ENCODE peak calls at places on chromosome 13, in six cellular contexts. One of them, this sample, is unnamed.

GRCh38 chr13:32165791-32166190 is 134.2 kb downstream of the FRY start:
- DNase-seq in fibroblast of lung: no peak
- DNase-seq in BE2C: no peak
- DNase-seq in mucosa of descending colon: no peak
- DNase-seq in left ventricle myocardium inferior: peak; percentile 74
- DNase-seq in endothelial cell of umbilical vein: no peak
- DNase-seq in this sample: peak; percentile 59

GRCh38 chr13:36096411-36097184 is 34.6 kb downstream of the DCLK1 start:
- DNase-seq in left ventricle myocardium inferior: no peak
- DNase-seq in fibroblast of lung: peak; percentile 58
- DNase-seq in BE2C: no peak
- DNase-seq in mucosa of descending colon: no peak
- DNase-seq in endothelial cell of umbilical vein: no peak
- DNase-seq in this sample: no peak

GRCh38 chr13:85520445-85520844 is 278.8 kb downstream of the SLITRK6 start:
- DNase-seq in mucosa of descending colon: no peak
- DNase-seq in endothelial cell of umbilical vein: no peak
- DNase-seq in left ventricle myocardium inferior: no peak
- DNase-seq in fibroblast of lung: peak; percentile 94
- DNase-seq in BE2C: no peak
- DNase-seq in this sample: no peak

GRCh38 chr13:109604894-109605293 is 181.5 kb downstream of the IRS2 start:
- DNase-seq in mucosa of descending colon: no peak
- DNase-seq in left ventricle myocardium inferior: no peak
- DNase-seq in BE2C: no peak
- DNase-seq in endothelial cell of umbilical vein: no peak
- DNase-seq in fibroblast of lung: no peak
- DNase-seq in this sample: no peak

GRCh38 chr13:44129418-44129817 is 244.2 kb upstream of the SERP2 start:
- DNase-seq in mucosa of descending colon: no peak
- DNase-seq in endothelial cell of umbilical vein: no peak
- DNase-seq in BE2C: no peak
- DNase-seq in fibroblast of lung: no peak
- DNase-seq in left ventricle myocardium inferior: no peak
- DNase-seq in this sample: no peak

GRCh38 chr13:94063096-94063495 is 416.4 kb downstream of the DCT start:
- DNase-seq in mucosa of descending colon: no peak
- DNase-seq in left ventricle myocardium inferior: no peak
- DNase-seq in endothelial cell of umbilical vein: no peak
- DNase-seq in fibroblast of lung: peak; percentile 27
- DNase-seq in BE2C: no peak
- DNase-seq in this sample: no peak

GRCh38 chr13:67950594-67950993 is 720.5 kb upstream of the PCDH9 start:
- DNase-seq in endothelial cell of umbilical vein: no peak
- DNase-seq in fibroblast of lung: no peak
- DNase-seq in mucosa of descending colon: no peak
- DNase-seq in BE2C: no peak
- DNase-seq in left ventricle myocardium inferior: no peak
- DNase-seq in this sample: no peak

GRCh38 chr13:48159436-48160225 is 64.7 kb upstream of the MED4 start:
- DNase-seq in fibroblast of lung: no peak
- DNase-seq in endothelial cell of umbilical vein: no peak
- DNase-seq in left ventricle myocardium inferior: no peak
- DNase-seq in BE2C: no peak
- DNase-seq in mucosa of descending colon: no peak
- DNase-seq in this sample: no peak

GRCh38 chr13:32443111-32443510 is 15.2 kb upstream of the N4BP2L1 start:
- DNase-seq in mucosa of descending colon: peak; percentile 34
- DNase-seq in left ventricle myocardium inferior: no peak
- DNase-seq in fibroblast of lung: peak; percentile 39
- DNase-seq in BE2C: peak; percentile 27
- DNase-seq in endothelial cell of umbilical vein: peak; percentile 43
- DNase-seq in this sample: no peak

GRCh38 chr13:111973186-111974064 is 93.5 kb upstream of the SOX1 start:
- DNase-seq in mucosa of descending colon: no peak
- DNase-seq in fibroblast of lung: no peak
- DNase-seq in endothelial cell of umbilical vein: no peak
- DNase-seq in left ventricle myocardium inferior: no peak
- DNase-seq in BE2C: no peak
- DNase-seq in this sample: no peak

GRCh38 chr13:109715902-109716301 is 70.5 kb downstream of the IRS2 start:
- DNase-seq in BE2C: no peak
- DNase-seq in fibroblast of lung: peak; percentile 73
- DNase-seq in endothelial cell of umbilical vein: no peak
- DNase-seq in mucosa of descending colon: no peak
- DNase-seq in left ventricle myocardium inferior: no peak
- DNase-seq in this sample: no peak

GRCh38 chr13:91813255-91813654 is 414.8 kb downstream of the GPC5 start:
- DNase-seq in left ventricle myocardium inferior: peak; percentile 18
- DNase-seq in BE2C: peak; percentile 85
- DNase-seq in mucosa of descending colon: no peak
- DNase-seq in fibroblast of lung: no peak
- DNase-seq in endothelial cell of umbilical vein: no peak
- DNase-seq in this sample: no peak

GRCh38 chr13:33277946-33278345 is 7.6 kb downstream of the STARD13 start:
- DNase-seq in mucosa of descending colon: no peak
- DNase-seq in fibroblast of lung: peak; percentile 57
- DNase-seq in endothelial cell of umbilical vein: no peak
- DNase-seq in BE2C: no peak
- DNase-seq in left ventricle myocardium inferior: no peak
- DNase-seq in this sample: peak; percentile 41

GRCh38 chr13:93182406-93182805 is 44.2 kb upstream of the GPC6 start:
- DNase-seq in left ventricle myocardium inferior: no peak
- DNase-seq in mucosa of descending colon: no peak
- DNase-seq in endothelial cell of umbilical vein: no peak
- DNase-seq in BE2C: no peak
- DNase-seq in fibroblast of lung: no peak
- DNase-seq in this sample: no peak

GRCh38 chr13:88622362-88622973 is 951.3 kb downstream of the SLITRK5 start:
- DNase-seq in BE2C: no peak
- DNase-seq in endothelial cell of umbilical vein: no peak
- DNase-seq in fibroblast of lung: no peak
- DNase-seq in left ventricle myocardium inferior: no peak
- DNase-seq in mucosa of descending colon: no peak
- DNase-seq in this sample: no peak

GRCh38 chr13:113562085-113562749 is 22.3 kb upstream of the TFDP1 start:
- DNase-seq in BE2C: peak; percentile 89
- DNase-seq in mucosa of descending colon: peak; percentile 71
- DNase-seq in fibroblast of lung: peak; percentile 73
- DNase-seq in left ventricle myocardium inferior: peak; percentile 52
- DNase-seq in endothelial cell of umbilical vein: peak; percentile 73
- DNase-seq in this sample: peak; percentile 70

DNA sequence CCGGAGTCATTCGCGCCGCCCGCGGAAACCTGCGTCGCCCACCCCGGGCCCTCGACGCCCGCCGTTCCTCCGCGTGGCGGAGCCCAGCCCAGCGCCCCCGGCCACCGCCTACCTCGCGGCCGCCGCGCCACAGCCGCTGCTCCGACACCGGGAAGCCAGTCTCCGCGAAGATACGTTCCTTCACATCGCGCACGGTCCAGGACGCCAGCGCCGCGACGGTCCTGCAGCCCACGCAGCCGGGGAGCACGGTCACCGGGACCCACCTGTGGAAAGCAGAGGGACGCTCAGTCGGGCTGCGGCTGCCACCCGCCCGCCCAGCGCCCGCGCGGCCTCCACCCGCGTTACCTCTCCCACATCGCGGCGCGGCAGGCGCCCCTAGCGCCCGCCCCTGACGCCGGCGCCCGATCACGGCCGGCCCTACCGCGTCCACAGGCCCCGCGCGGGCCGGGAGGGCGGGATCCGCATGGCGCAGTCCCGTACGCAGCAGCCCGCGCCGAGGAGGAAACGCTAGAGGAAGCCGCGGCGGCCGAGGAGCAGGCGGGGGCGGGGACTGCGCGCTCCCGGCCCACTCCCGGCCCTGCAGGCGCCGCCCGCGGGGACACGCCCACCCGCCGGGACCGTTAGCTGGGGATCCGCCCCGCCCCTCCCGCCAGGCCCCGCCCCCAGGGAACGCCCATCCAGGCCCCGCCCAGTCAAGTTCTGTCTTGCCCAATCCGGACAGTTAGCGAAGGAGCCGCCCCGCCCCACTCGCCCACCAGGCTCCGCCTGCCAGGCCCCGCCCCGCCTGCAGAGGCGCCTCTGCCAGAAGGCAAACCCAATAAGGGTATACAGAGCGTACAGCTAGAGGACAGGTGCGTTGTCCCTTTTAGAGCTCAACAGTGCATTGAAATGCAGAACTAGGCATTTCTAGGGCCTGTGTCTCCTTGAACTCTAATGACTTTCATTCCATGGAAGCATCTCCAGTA is 58.2 kb downstream of the SACS start:
- DNase-seq in endothelial cell of umbilical vein: peak; percentile 97
- DNase-seq in BE2C: peak; percentile 99
- DNase-seq in mucosa of descending colon: peak; percentile 98
- DNase-seq in fibroblast of lung: peak; percentile 94
- DNase-seq in left ventricle myocardium inferior: peak; percentile 98
- DNase-seq in this sample: peak; percentile 94
- TF ChIP-seq CTCF in endothelial cell of umbilical vein: peak; percentile 7
- TF ChIP-seq CTCF in BE2C: no peak
- TF ChIP-seq CTCF in mucosa of descending colon: peak; percentile 42
- TF ChIP-seq CTCF in fibroblast of lung: no peak
- TF ChIP-seq CTCF in left ventricle myocardium inferior: peak; percentile 55
- TF ChIP-seq CTCF in this sample: peak; percentile 23

DNA sequence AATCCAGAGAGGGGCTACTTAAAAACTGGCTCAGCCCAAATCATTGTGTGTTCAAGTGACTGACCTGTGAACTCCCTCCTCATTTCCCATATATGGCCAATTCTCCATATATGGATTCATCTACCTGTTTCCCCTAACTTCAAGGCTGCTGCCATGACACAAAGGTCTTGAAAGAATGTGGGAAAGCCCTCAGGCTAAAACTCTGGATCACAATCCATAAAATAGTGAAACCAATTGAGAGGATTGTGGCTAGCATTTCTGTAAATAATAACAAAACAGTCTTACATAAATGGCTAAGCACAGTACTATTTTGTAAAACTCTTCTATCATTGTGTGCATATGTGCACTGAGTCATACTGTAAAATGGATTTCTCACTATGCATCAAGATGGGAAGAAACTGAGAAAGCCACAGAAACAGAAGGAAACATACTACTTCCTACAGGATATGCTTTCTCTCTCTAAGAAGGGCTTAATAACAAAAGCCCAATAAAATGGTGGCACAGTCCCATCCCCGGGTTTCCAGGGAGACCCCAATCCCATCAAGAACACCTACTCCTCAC is 80.5 kb downstream of the FOXO1 start:
- DNase-seq in fibroblast of lung: peak; percentile 16
- DNase-seq in BE2C: no peak
- DNase-seq in mucosa of descending colon: no peak
- DNase-seq in left ventricle myocardium inferior: no peak
- DNase-seq in endothelial cell of umbilical vein: peak; percentile 85
- DNase-seq in this sample: no peak
- H3K4me1 ChIP-seq in fibroblast of lung: no peaks in the 10 kb centered on the region
- H3K4me1 ChIP-seq in BE2C: peaks cover 11% of the 10 kb centered on the region
- H3K4me1 ChIP-seq in mucosa of descending colon: peaks cover 13% of the 10 kb centered on the region
- H3K4me1 ChIP-seq in left ventricle myocardium inferior: peaks cover 77% of the 10 kb centered on the region
- H3K4me1 ChIP-seq in endothelial cell of umbilical vein: peaks cover 75% of the 10 kb centered on the region
- H3K4me1 ChIP-seq in this sample: peaks cover 65% of the 10 kb centered on the region

DNA sequence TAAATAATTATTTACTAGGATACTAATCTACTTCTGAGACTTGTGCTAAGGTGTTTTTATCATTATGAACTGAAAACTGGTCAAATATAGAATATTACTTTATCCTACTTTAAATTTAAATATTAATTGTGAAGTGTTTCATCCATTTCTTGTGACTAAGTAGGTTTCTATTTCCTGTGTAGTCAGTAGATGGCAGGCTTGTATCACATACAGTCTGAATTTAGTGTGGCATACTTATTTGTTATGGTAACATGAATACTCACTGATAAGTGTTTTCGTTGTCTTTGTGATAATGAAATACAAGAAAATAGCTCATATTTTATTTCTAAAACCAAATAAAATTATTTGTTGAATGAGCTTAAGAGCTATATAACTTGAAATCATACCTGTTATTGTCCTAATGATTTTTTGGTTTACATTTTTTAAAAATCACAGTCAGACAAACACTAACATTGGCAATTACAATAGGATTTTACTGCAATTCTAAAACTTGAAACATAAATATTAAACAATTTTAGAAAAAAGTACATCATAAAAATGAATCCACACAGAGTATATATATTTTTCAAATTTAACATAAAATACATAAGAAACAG is 904.6 kb upstream of the PCDH20 start:
- DNase-seq in mucosa of descending colon: no peak
- DNase-seq in left ventricle myocardium inferior: no peak
- DNase-seq in BE2C: peak; percentile 20
- DNase-seq in fibroblast of lung: peak; percentile 85
- DNase-seq in endothelial cell of umbilical vein: peak; percentile 58
- DNase-seq in this sample: no peak
- TF ChIP-seq CTCF in mucosa of descending colon: no peak
- TF ChIP-seq CTCF in left ventricle myocardium inferior: peak; percentile 62
- TF ChIP-seq CTCF in BE2C: peak; percentile 77
- TF ChIP-seq CTCF in fibroblast of lung: peak; percentile 66
- TF ChIP-seq CTCF in endothelial cell of umbilical vein: no peak
- TF ChIP-seq CTCF in this sample: peak; percentile 11

DNA sequence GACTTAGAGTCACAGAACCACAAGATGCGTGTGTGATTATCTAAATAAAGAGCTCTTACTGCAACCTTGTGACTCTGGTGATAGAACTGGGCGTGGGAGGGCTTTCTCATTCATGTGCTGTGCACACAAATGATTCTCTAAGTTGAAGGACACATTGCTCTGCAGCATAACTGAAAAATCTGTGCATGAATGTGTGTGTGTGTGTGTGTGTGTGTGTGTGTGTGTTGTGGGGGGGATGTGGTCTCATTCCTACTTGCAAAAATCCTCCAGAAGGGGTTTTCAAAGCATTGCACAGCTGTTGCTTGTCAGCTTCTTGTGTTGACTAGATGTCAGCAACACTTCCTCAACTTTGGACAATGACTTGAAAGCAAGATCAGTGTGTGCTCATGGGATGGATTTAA is 22.4 kb downstream of the LRCH1 start:
- DNase-seq in fibroblast of lung: peak; percentile 77
- DNase-seq in mucosa of descending colon: no peak
- DNase-seq in endothelial cell of umbilical vein: no peak
- DNase-seq in left ventricle myocardium inferior: no peak
- DNase-seq in BE2C: no peak
- DNase-seq in this sample: no peak
- H3K4me1 ChIP-seq in fibroblast of lung: peaks cover 27% of the 10 kb centered on the region
- H3K4me1 ChIP-seq in mucosa of descending colon: peaks cover 8% of the 10 kb centered on the region
- H3K4me1 ChIP-seq in endothelial cell of umbilical vein: no peaks in the 10 kb centered on the region
- H3K4me1 ChIP-seq in left ventricle myocardium inferior: peaks cover 91% of the 10 kb centered on the region
- H3K4me1 ChIP-seq in BE2C: peaks cover 16% of the 10 kb centered on the region
- H3K4me1 ChIP-seq in this sample: peaks cover 86% of the 10 kb centered on the region

GRCh38 chr13:95258098-95258497 is 43.2 kb downstream of the ABCC4 start:
- DNase-seq in mucosa of descending colon: no peak
- DNase-seq in endothelial cell of umbilical vein: no peak
- DNase-seq in left ventricle myocardium inferior: no peak
- DNase-seq in BE2C: no peak
- DNase-seq in fibroblast of lung: no peak
- DNase-seq in this sample: no peak
- TF ChIP-seq CTCF in mucosa of descending colon: no peak
- TF ChIP-seq CTCF in endothelial cell of umbilical vein: no peak
- TF ChIP-seq CTCF in left ventricle myocardium inferior: no peak
- TF ChIP-seq CTCF in BE2C: no peak
- TF ChIP-seq CTCF in fibroblast of lung: no peak
- TF ChIP-seq CTCF in this sample: no peak

DNA sequence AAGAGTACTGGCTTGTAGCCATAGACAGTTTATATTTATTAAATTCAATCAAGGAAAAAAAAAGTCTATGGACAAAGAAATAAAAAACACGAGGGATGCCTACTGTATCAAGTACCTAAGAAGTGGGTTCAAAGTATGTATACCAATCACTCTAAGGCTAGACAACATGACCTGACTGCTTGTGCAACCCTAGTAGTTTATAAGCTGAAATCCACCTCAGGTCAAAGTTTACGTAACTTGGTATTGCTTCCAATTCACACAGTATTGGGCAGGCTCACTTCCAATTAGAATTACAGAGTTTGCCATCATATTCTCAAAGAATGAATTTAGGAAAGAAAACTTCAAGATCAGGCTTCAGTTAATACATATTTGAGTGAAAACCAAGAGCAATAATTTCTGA is 657.8 kb downstream of the DACH1 start:
- DNase-seq in endothelial cell of umbilical vein: no peak
- DNase-seq in fibroblast of lung: peak; percentile 3
- DNase-seq in left ventricle myocardium inferior: no peak
- DNase-seq in mucosa of descending colon: no peak
- DNase-seq in BE2C: no peak
- DNase-seq in this sample: no peak
- H3K4me1 ChIP-seq in endothelial cell of umbilical vein: no peaks in the 10 kb centered on the region
- H3K4me1 ChIP-seq in fibroblast of lung: no peaks in the 10 kb centered on the region
- H3K4me1 ChIP-seq in left ventricle myocardium inferior: peaks cover 5% of the 10 kb centered on the region
- H3K4me1 ChIP-seq in mucosa of descending colon: no peaks in the 10 kb centered on the region
- H3K4me1 ChIP-seq in BE2C: no peaks in the 10 kb centered on the region
- H3K4me1 ChIP-seq in this sample: no peaks in the 10 kb centered on the region

This sample was measured in tibial artery.